ENCODE peak calls at places on chromosomes 13 and 19, in four cellular contexts. R is GM06990, N is uterus, M is cardiac muscle cell. O is an unnamed sample.

GRCh38 chr19:42857544-42857867 is 22.0 kb downstream of the PSG1 start:
- DNase-seq in R (no peak), M (no peak), N (no peak), O (no peak)

GRCh38 chr13:21043898-21044297 is 17.5 kb downstream of the LATS2 start:
- DNase-seq in N (no peak), M (peak), R (no peak), O (no peak)

GRCh38 chr19:43651758-43652545 is 12.3 kb upstream of the CADM4 start:
- DNase-seq in N (peak), M (peak), R (peak), O (peak)

GRCh38 chr13:44273991-44274810 is 99.4 kb upstream of the SERP2 start:
- DNase-seq in N (peak), M (no peak), R (peak), O (peak)

GRCh38 chr13:23069571-23069970 is 111.2 kb upstream of the SGCG start:
- DNase-seq in M (no peak), N (no peak), R (no peak), O (no peak)

GRCh38 chr13:46172531-46172991 is 9.4 kb downstream of the LCP1 start:
- DNase-seq in M (no peak), N (no peak), R (no peak), O (no peak)

GRCh38 chr19:2342656-2343288 is 14.3 kb downstream of the SPPL2B start:
- DNase-seq in M (no peak), N (no peak), R (no peak), O (no peak)

GRCh38 chr19:39138221-39139211 is 12.9 kb downstream of the PAK4 start:
- DNase-seq in M (no peak), N (no peak), R (no peak), O (no peak)

DNA sequence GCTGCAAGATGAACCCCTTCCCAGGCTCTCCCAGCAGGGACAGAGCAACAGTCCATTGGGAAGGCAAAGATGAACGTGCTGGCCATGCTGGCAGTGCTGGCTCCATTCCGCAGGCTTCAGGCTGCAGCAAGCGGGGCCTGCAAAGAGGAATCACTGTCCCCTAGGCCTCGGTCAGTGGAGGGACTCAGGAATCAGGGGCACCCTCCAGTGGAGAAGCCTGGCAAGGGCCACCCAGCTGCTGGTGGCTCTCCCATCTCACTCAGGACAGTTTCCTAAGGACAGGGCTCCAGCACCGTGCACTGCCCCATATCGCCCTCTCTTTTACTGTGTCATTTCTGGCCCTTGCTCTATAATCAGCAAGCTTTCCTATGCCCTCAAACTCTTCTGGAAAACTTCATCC is 498.6 kb downstream of the EFNB2 start:
- DNase-seq in R (no peak), N (no peak), M (peak), O (no peak)
- TF ChIP-seq CTCF in R (no peak), N (no peak), M (no peak), O (no peak)

GRCh38 chr13:33110713-33111413 is 94.6 kb downstream of the KL start:
- DNase-seq in R (peak), N (no peak), M (no peak), O (peak)
- TF ChIP-seq CTCF in R (no peak), N (no peak), M (no peak), O (no peak)

GRCh38 chr19:50931023-50931422 is 19.8 kb upstream of the KLK4 start:
- DNase-seq in R (no peak), M (no peak), N (no peak), O (no peak)
- TF ChIP-seq CTCF in R (no peak), M (no peak), N (no peak), O (no peak)

GRCh38 chr13:35953537-35954206 is 177.5 kb downstream of the DCLK1 start:
- DNase-seq in N (peak), M (peak), R (no peak), O (no peak)
- TF ChIP-seq CTCF in N (peak), M (peak), R (peak), O (no peak)

DNA sequence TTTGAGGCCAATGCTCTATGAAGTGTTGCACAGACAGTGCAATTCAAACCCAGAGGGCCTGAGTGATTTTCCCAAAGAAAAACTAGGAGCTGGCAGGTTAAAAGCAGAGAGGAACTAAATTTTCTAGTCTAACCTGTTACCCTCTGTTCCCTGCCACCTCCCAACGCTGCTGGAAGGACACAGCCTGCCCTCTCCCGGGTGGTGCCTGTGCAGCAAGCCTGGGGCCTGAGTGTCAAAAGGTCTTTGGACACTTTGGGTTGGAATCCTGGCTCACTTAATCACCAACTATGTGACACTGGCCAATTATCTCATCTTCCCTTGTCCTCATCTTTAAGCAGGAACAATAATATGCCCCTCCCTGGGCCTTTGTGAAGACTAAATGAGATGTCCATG is 58.3 kb upstream of the WASF3 start:
- DNase-seq in R (no peak), M (no peak), N (no peak), O (no peak)
- TF ChIP-seq CTCF in R (no peak), M (no peak), N (no peak), O (no peak)

GRCh38 chr19:48822514-48822913 is 11.7 kb upstream of the BCAT2 start:
- DNase-seq in R (no peak), M (no peak), N (no peak), O (no peak)

GRCh38 chr19:48830088-48830487 is 6.2 kb downstream of the HSD17B14 start:
- DNase-seq in M (peak), R (no peak), N (no peak), O (no peak)

GRCh38 chr19:48821633-48822032 is 10.8 kb upstream of the BCAT2 start:
- DNase-seq in R (no peak), N (no peak), M (no peak), O (no peak)

GRCh38 chr19:48830965-48831364 is 5.3 kb downstream of the HSD17B14 start:
- DNase-seq in M (no peak), N (no peak), R (no peak), O (no peak)

DNA sequence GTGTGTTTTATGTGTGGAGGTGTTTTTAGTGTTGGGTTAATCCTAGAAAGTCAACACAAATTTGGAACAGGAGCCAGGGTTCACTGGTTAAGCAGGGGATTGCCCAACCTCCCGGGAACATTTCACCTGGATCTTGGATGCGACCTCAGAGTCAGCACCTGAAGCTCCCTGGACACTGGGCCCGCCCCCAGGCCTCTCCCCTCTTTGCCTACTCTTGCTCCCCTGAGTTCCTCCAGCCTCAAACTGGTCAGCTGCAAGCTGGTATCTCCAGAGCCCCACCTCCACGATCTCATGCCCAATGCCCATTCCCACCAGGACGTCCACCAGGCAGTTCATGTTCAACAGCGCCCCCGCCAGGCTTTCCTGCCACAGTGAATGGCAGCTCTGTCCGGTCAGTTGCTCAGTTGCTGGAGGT is 9.7 kb downstream of the HSD17B14 start:
- DNase-seq in M (no peak), N (no peak), R (no peak), O (no peak)
- TF ChIP-seq CTCF in M (peak), N (no peak), R (peak), O (no peak)